ENCODE peak calls at places on chromosomes 5 and 9, in four cellular contexts. One of them, this sample, is unnamed.

GRCh38 chr5:112192886-112193285 is 226.2 kb downstream of the EPB41L4A start:
- DNase-seq in HepG2: no peak
- DNase-seq in A549: no peak
- DNase-seq in H1: no peak
- DNase-seq in this sample: no peak

GRCh38 chr9:116365056-116365471 is 211.5 kb downstream of the PAPPA start:
- DNase-seq in HepG2: no peak
- DNase-seq in A549: no peak
- DNase-seq in H1: no peak
- DNase-seq in this sample: no peak

GRCh38 chr9:18006591-18006990 is 427.7 kb downstream of the SH3GL2 start:
- DNase-seq in HepG2: no peak
- DNase-seq in A549: no peak
- DNase-seq in H1: no peak
- DNase-seq in this sample: no peak

GRCh38 chr5:55547792-55548191 is 13.0 kb upstream of the PLPP1 start:
- DNase-seq in HepG2: peak
- DNase-seq in A549: no peak
- DNase-seq in H1: no peak
- DNase-seq in this sample: no peak

GRCh38 chr9:70111042-70111602 is 67.5 kb downstream of the MAMDC2 start:
- DNase-seq in HepG2: peak
- DNase-seq in A549: peak
- DNase-seq in H1: peak
- DNase-seq in this sample: peak

GRCh38 chr9:133770076-133770777 is 32.1 kb upstream of the SARDH start:
- DNase-seq in HepG2: no peak
- DNase-seq in A549: no peak
- DNase-seq in H1: peak
- DNase-seq in this sample: no peak

GRCh38 chr5:14672508-14673394 is 8.2 kb downstream of the OTULIN start:
- DNase-seq in HepG2: no peak
- DNase-seq in A549: no peak
- DNase-seq in H1: no peak
- DNase-seq in this sample: no peak

GRCh38 chr5:59483971-59484472 is 409.5 kb downstream of the PDE4D start:
- DNase-seq in HepG2: no peak
- DNase-seq in A549: no peak
- DNase-seq in H1: no peak
- DNase-seq in this sample: no peak

GRCh38 chr5:74555991-74556390 is 84.5 kb downstream of the ENC1 start:
- DNase-seq in HepG2: no peak
- DNase-seq in A549: no peak
- DNase-seq in H1: no peak
- DNase-seq in this sample: no peak

GRCh38 chr5:87722286-87722685 is 309.6 kb upstream of the CCNH start:
- DNase-seq in HepG2: no peak
- DNase-seq in A549: no peak
- DNase-seq in H1: no peak
- DNase-seq in this sample: no peak

GRCh38 chr9:106958955-106959657 is 96.1 kb downstream of the ZNF462 start:
- DNase-seq in HepG2: no peak
- DNase-seq in A549: no peak
- DNase-seq in H1: no peak
- DNase-seq in this sample: no peak

GRCh38 chr5:159163027-159163699 is 46.2 kb downstream of the RNF145 start:
- DNase-seq in HepG2: no peak
- DNase-seq in A549: peak
- DNase-seq in H1: no peak
- DNase-seq in this sample: no peak

GRCh38 chr5:179231309-179231708 is 114.0 kb downstream of the ADAMTS2 start:
- DNase-seq in HepG2: no peak
- DNase-seq in A549: no peak
- DNase-seq in H1: no peak
- DNase-seq in this sample: no peak

GRCh38 chr9:79577969-79578723 is 6.4 kb downstream of the TLE4 start:
- DNase-seq in HepG2: no peak
- DNase-seq in A549: no peak
- DNase-seq in H1: no peak
- DNase-seq in this sample: no peak

GRCh38 chr5:81450940-81451339 is 57.0 kb upstream of the ACOT12 start:
- DNase-seq in HepG2: peak
- DNase-seq in A549: no peak
- DNase-seq in H1: no peak
- DNase-seq in this sample: no peak

GRCh38 chr5:95823738-95824609 is 1.4 kb upstream of the GLRX start:
- DNase-seq in HepG2: peak
- DNase-seq in A549: peak
- DNase-seq in H1: no peak
- DNase-seq in this sample: peak

GRCh38 chr5:111411321-111411720 is 101.0 kb downstream of the STARD4 start:
- DNase-seq in HepG2: no peak
- DNase-seq in A549: no peak
- DNase-seq in H1: no peak
- DNase-seq in this sample: no peak

GRCh38 chr5:96067251-96067650 is 105.6 kb upstream of the ELL2 start:
- DNase-seq in HepG2: no peak
- DNase-seq in A549: no peak
- DNase-seq in H1: no peak
- DNase-seq in this sample: no peak

GRCh38 chr5:139925650-139926640 is 117.2 kb downstream of the NRG2 start:
- DNase-seq in HepG2: no peak
- DNase-seq in A549: no peak
- DNase-seq in H1: peak
- DNase-seq in this sample: no peak

GRCh38 chr5:115920171-115920725 is 42.0 kb upstream of the LVRN start:
- DNase-seq in HepG2: no peak
- DNase-seq in A549: no peak
- DNase-seq in H1: no peak
- DNase-seq in this sample: no peak

GRCh38 chr9:5869315-5870019 is 21.2 kb upstream of the MLANA start:
- DNase-seq in HepG2: peak
- DNase-seq in A549: peak
- DNase-seq in H1: peak
- DNase-seq in this sample: peak

GRCh38 chr5:82523633-82524032 is 245.5 kb upstream of the RPS23 start:
- DNase-seq in HepG2: no peak
- DNase-seq in A549: no peak
- DNase-seq in H1: no peak
- DNase-seq in this sample: no peak

GRCh38 chr5:132385321-132386105 is 16.0 kb downstream of the SLC22A5 start:
- DNase-seq in HepG2: peak
- DNase-seq in A549: peak
- DNase-seq in H1: peak
- DNase-seq in this sample: no peak

GRCh38 chr5:59466271-59466670 is 427.3 kb downstream of the PDE4D start:
- DNase-seq in HepG2: no peak
- DNase-seq in A549: no peak
- DNase-seq in H1: no peak
- DNase-seq in this sample: no peak

GRCh38 chr9:114099523-114100270 is 605 bp upstream of the KIF12 start:
- DNase-seq in HepG2: no peak
- DNase-seq in A549: no peak
- DNase-seq in H1: no peak
- DNase-seq in this sample: no peak

GRCh38 chr5:142915840-142916424 is 145.8 kb downstream of the ARHGAP26 start:
- DNase-seq in HepG2: peak
- DNase-seq in A549: peak
- DNase-seq in H1: peak
- DNase-seq in this sample: peak

GRCh38 chr5:141491323-141492167 is 2.7 kb downstream of the PCDHGC5 start:
- DNase-seq in HepG2: no peak
- DNase-seq in A549: no peak
- DNase-seq in H1: no peak
- DNase-seq in this sample: no peak

GRCh38 chr9:106643211-106643930 is 219.6 kb upstream of the ZNF462 start:
- DNase-seq in HepG2: no peak
- DNase-seq in A549: no peak
- DNase-seq in H1: no peak
- DNase-seq in this sample: no peak

GRCh38 chr9:90925581-90926257 is 124.1 kb downstream of the SYK start:
- DNase-seq in HepG2: no peak
- DNase-seq in A549: no peak
- DNase-seq in H1: no peak
- DNase-seq in this sample: no peak

GRCh38 chr9:124855944-124856773 is 2.9 kb downstream of the WDR38 start:
- DNase-seq in HepG2: peak
- DNase-seq in A549: no peak
- DNase-seq in H1: peak
- DNase-seq in this sample: peak

GRCh38 chr9:27005491-27005890 is at the start of gene LRRC19:
- DNase-seq in HepG2: no peak
- DNase-seq in A549: no peak
- DNase-seq in H1: no peak
- DNase-seq in this sample: no peak

GRCh38 chr5:93800988-93801811 is 59.8 kb upstream of the POU5F2 start:
- DNase-seq in HepG2: peak
- DNase-seq in A549: no peak
- DNase-seq in H1: no peak
- DNase-seq in this sample: no peak

GRCh38 chr5:36079200-36079761 is 12.6 kb upstream of the UGT3A2 start:
- DNase-seq in HepG2: peak
- DNase-seq in A549: peak
- DNase-seq in H1: peak
- DNase-seq in this sample: peak

DNA sequence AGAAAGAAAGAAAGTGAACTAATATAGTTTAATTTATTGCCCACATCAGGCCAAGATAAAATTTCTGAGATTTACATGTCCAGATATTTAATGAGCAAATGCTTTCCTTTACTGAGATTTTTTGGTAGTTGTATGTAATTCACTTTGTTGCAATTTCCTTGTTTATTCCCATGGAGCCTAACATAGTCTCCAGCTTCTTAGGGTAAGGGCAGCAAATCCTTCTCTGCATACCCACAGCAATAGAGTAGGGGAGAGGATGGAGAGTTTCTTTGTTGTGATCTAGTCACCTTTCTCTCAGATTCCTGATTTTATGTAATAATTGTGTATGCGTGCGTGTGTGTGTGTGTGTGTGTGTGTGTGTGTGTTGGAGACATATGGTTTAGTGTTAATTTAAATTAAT is 51.6 kb upstream of the DPYSL3 start:
- DNase-seq in HepG2: no peak
- DNase-seq in A549: no peak
- DNase-seq in H1: no peak
- DNase-seq in this sample: no peak
- TF ChIP-seq PHF8 in HepG2: no peak
- TF ChIP-seq PHF8 in A549: no peak
- TF ChIP-seq PHF8 in H1: no peak
- TF ChIP-seq PHF8 in this sample: no peak

GRCh38 chr5:69372394-69372793 is 2.8 kb downstream of the RAD17 start:
- DNase-seq in HepG2: no peak
- DNase-seq in A549: no peak
- DNase-seq in H1: no peak
- DNase-seq in this sample: no peak

GRCh38 chr5:69378376-69378775 is 8.8 kb downstream of the RAD17 start:
- DNase-seq in HepG2: no peak
- DNase-seq in A549: no peak
- DNase-seq in H1: no peak
- DNase-seq in this sample: no peak

GRCh38 chr5:69369369-69370121 is at the start of the genes AK6, RAD17 and TAF9:
- DNase-seq in HepG2: peak
- DNase-seq in A549: peak
- DNase-seq in H1: peak
- DNase-seq in this sample: peak

DNA sequence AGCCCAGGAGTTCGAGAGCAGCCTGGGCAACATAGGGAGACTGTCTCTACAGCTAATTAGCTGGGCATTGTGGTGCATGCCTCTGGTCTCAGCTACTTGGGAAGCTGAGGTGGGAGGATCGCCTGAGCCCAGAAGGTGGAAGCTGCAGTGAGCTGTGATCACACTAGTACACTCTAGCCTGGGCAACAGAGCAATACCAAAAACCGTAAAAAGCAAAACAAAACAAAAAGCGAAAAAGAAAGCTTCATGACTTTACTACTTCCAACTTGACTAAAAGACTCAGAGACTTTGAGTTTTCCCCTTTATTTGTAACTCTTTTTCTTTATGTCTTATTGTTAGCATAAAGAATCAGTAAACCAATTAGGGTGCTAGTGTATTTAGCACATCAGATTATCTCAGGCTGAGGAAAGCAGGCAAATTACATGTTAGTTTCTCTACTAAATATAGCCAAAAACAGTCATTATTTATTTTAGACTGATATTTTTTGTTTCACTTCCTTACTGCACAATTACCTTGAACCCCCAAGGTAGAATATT is 5.4 kb downstream of the RAD17 start:
- DNase-seq in HepG2: no peak
- DNase-seq in A549: no peak
- DNase-seq in H1: no peak
- DNase-seq in this sample: no peak
- TF ChIP-seq PHF8 in HepG2: no peak
- TF ChIP-seq PHF8 in A549: no peak
- TF ChIP-seq PHF8 in H1: no peak
- TF ChIP-seq PHF8 in this sample: no peak

GRCh38 chr5:66354407-66354806 is 210.3 kb downstream of the SREK1 start:
- DNase-seq in HepG2: no peak
- DNase-seq in A549: no peak
- DNase-seq in H1: no peak
- DNase-seq in this sample: no peak
- TF ChIP-seq PHF8 in HepG2: no peak
- TF ChIP-seq PHF8 in A549: no peak
- TF ChIP-seq PHF8 in H1: no peak
- TF ChIP-seq PHF8 in this sample: no peak

DNA sequence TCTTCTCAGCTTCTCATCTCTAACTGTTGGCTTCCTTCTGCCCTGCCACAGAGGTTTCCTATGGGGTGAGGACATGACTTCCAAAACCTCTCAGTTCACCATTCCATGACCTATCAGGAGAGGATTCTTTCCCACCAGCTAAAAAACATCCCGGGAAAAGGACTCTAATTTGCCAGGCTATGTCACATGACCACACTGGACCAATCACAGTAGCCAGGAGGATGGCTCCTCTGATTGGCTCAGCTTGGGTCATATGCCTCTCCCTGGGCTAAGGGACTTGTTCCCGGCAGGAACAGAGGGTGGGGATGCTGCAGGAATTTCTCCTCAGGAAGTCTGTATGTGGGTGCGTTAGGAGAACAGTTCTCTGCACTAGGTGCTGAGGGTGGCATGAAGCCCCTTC is 40.3 kb upstream of the XPA start:
- DNase-seq in HepG2: peak
- DNase-seq in A549: peak
- DNase-seq in H1: peak
- DNase-seq in this sample: peak
- TF ChIP-seq PHF8 in HepG2: no peak
- TF ChIP-seq PHF8 in A549: no peak
- TF ChIP-seq PHF8 in H1: no peak
- TF ChIP-seq PHF8 in this sample: no peak

DNA sequence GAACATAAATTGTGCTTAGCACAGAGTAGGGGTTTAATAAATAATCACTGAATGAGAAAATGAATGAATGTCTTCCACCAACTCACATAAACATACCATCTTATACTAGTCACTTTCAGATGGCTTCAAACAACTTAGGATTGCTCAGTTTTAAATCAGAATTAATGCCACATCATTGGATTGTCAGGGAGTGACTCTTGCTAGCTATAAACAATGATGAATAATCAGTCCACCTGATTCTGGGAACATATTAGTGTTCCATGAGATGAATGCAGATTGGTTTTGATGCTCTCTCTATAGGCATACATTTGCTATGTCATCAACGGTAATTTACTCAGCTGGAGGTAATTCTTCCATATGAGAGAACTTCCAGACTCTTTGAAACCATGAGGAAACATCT is 97.4 kb downstream of the CDH9 start:
- DNase-seq in HepG2: no peak
- DNase-seq in A549: no peak
- DNase-seq in H1: no peak
- DNase-seq in this sample: no peak
- TF ChIP-seq PHF8 in HepG2: no peak
- TF ChIP-seq PHF8 in A549: no peak
- TF ChIP-seq PHF8 in H1: no peak
- TF ChIP-seq PHF8 in this sample: no peak